ENCODE peak calls at places on chromosomes 13 and 19, in five cellular contexts. P is stimulated activated CD8-positive, alpha-beta memory T cell treated with anti-CD3 and anti-CD28 coated beads, Interleukin-7, amount 100 ng/mL, for 1 hour; M is fibroblast of mammary gland; Q is activated CD4-positive, alpha-beta T cell treated with anti-CD3 and anti-CD28 coated beads, Interleukin-2, amount 10 ng/mL, durations not matched to agents 7 days and 5 days; K is stimulated activated CD4-positive, alpha-beta T cell treated with anti-CD3 and anti-CD28 coated beads, Interleukin-2, amount 100 ng/mL, for 4 hours. C is an unnamed sample.

GRCh38 chr13:48112896-48113525 is 18.1 kb upstream of the MED4 start:
- DNase-seq in P (no peak), M (no peak), Q (no peak), K (no peak), C (no peak)

GRCh38 chr19:29001922-29002247 is 211.1 kb downstream of the UQCRFS1 start:
- DNase-seq in P (no peak), M (peak; percentile 20), Q (no peak), K (no peak), C (peak; percentile 19)

GRCh38 chr19:7738023-7738422 is 6.1 kb upstream of the CLEC4G start:
- DNase-seq in P (no peak), M (no peak), Q (no peak), K (no peak), C (no peak)

GRCh38 chr13:67650471-67650870 is 420.3 kb upstream of the PCDH9 start:
- DNase-seq in P (no peak), M (no peak), Q (no peak), K (no peak), C (no peak)

GRCh38 chr19:31344403-31344802 is 4.8 kb downstream of the TSHZ3 start:
- DNase-seq in P (no peak), M (no peak), Q (no peak), K (no peak), C (no peak)

GRCh38 chr19:50857366-50857765 is 2.7 kb downstream of the KLK3 start:
- DNase-seq in P (no peak), M (no peak), Q (no peak), K (no peak), C (no peak)

GRCh38 chr19:13691569-13691968 is 72.8 kb upstream of the MRI1 start:
- DNase-seq in P (no peak), M (no peak), Q (no peak), K (no peak), C (no peak)

GRCh38 chr19:42628411-42629135 is 33.8 kb upstream of the CEACAM8 start:
- DNase-seq in P (no peak), M (peak; percentile 2), Q (no peak), K (no peak), C (no peak)

GRCh38 chr13:98570929-98571372 is 6.0 kb downstream of the STK24 start:
- DNase-seq in P (no peak), M (peak; percentile 72), Q (peak; percentile 66), K (peak; percentile 33), C (peak; percentile 64)

GRCh38 chr13:48500652-48501197 is 32.2 kb downstream of the RCBTB2 start:
- DNase-seq in P (no peak), M (peak; percentile 93), Q (no peak), K (no peak), C (no peak)

GRCh38 chr19:39199025-39199424 is 2.3 kb downstream of the NCCRP1 start:
- DNase-seq in P (no peak), M (peak; percentile 73), Q (no peak), K (no peak), C (no peak)

GRCh38 chr13:32555613-32556012 is 17.0 kb upstream of the N4BP2L2 start:
- DNase-seq in P (no peak), M (no peak), Q (no peak), K (no peak), C (no peak)

GRCh38 chr19:29596885-29597525 is 9.1 kb upstream of the POP4 start:
- DNase-seq in P (no peak), M (peak; percentile 42), Q (no peak), K (no peak), C (peak; percentile 87)

GRCh38 chr13:100182894-100183490 is 94.1 kb downstream of the PCCA start:
- DNase-seq in P (no peak), M (no peak), Q (no peak), K (no peak), C (no peak)

GRCh38 chr13:99231726-99232125 is 26.5 kb downstream of the GPR18 start:
- DNase-seq in P (no peak), M (no peak), Q (no peak), K (no peak), C (no peak)

GRCh38 chr13:77985866-77986636 is 67.4 kb upstream of the EDNRB start:
- DNase-seq in P (no peak), M (no peak), Q (no peak), K (no peak), C (no peak)

C was measured in NCI-H526.